ENCODE peak calls at places on chromosomes 6 and 20, in five cellular contexts. One of them, this sample, is unnamed.

GRCh38 chr6:18595774-18596528 is 208.8 kb downstream of the RNF144B start:
- DNase-seq in breast epithelium: peak
- DNase-seq in CD4-positive, CD25-positive, alpha-beta regulatory T cell: peak
- DNase-seq in SJCRH30: peak
- DNase-seq in heart left ventricle: no peak
- DNase-seq in this sample: peak

GRCh38 chr6:134379086-134379485 is 61.2 kb upstream of the SGK1 start:
- DNase-seq in heart left ventricle: peak
- DNase-seq in SJCRH30: no peak
- DNase-seq in breast epithelium: peak
- DNase-seq in CD4-positive, CD25-positive, alpha-beta regulatory T cell: no peak
- DNase-seq in this sample: no peak

GRCh38 chr6:126039284-126039683 is 52.9 kb downstream of the TRMT11 start:
- DNase-seq in heart left ventricle: no peak
- DNase-seq in CD4-positive, CD25-positive, alpha-beta regulatory T cell: no peak
- DNase-seq in SJCRH30: no peak
- DNase-seq in breast epithelium: no peak
- DNase-seq in this sample: no peak

GRCh38 chr6:166400181-166400580 is 17.4 kb upstream of the MPC1 start:
- DNase-seq in heart left ventricle: no peak
- DNase-seq in SJCRH30: no peak
- DNase-seq in breast epithelium: no peak
- DNase-seq in CD4-positive, CD25-positive, alpha-beta regulatory T cell: no peak
- DNase-seq in this sample: no peak

GRCh38 chr6:64037421-64037820 is 401.8 kb downstream of the PHF3 start:
- DNase-seq in CD4-positive, CD25-positive, alpha-beta regulatory T cell: no peak
- DNase-seq in SJCRH30: no peak
- DNase-seq in heart left ventricle: no peak
- DNase-seq in breast epithelium: no peak
- DNase-seq in this sample: no peak

GRCh38 chr6:23218751-23219150 is 649.4 kb downstream of the HDGFL1 start:
- DNase-seq in heart left ventricle: no peak
- DNase-seq in CD4-positive, CD25-positive, alpha-beta regulatory T cell: no peak
- DNase-seq in SJCRH30: peak
- DNase-seq in breast epithelium: no peak
- DNase-seq in this sample: no peak

GRCh38 chr20:37344506-37345338 is 1.2 kb upstream of the SRC start:
- DNase-seq in SJCRH30: peak
- DNase-seq in heart left ventricle: no peak
- DNase-seq in CD4-positive, CD25-positive, alpha-beta regulatory T cell: no peak
- DNase-seq in breast epithelium: no peak
- DNase-seq in this sample: no peak

GRCh38 chr20:58447733-58448391 is 58.8 kb downstream of the VAPB start:
- DNase-seq in SJCRH30: peak
- DNase-seq in heart left ventricle: no peak
- DNase-seq in breast epithelium: no peak
- DNase-seq in CD4-positive, CD25-positive, alpha-beta regulatory T cell: peak
- DNase-seq in this sample: peak

GRCh38 chr20:57242414-57242813 is 24.0 kb downstream of the BMP7 start:
- DNase-seq in CD4-positive, CD25-positive, alpha-beta regulatory T cell: no peak
- DNase-seq in breast epithelium: no peak
- DNase-seq in heart left ventricle: no peak
- DNase-seq in SJCRH30: no peak
- DNase-seq in this sample: no peak

GRCh38 chr6:111990214-111990613 is 63.7 kb upstream of the CCN6 start:
- DNase-seq in SJCRH30: no peak
- DNase-seq in heart left ventricle: no peak
- DNase-seq in CD4-positive, CD25-positive, alpha-beta regulatory T cell: no peak
- DNase-seq in breast epithelium: no peak
- DNase-seq in this sample: no peak

GRCh38 chr6:36519352-36519751 is 27.9 kb downstream of the STK38 start:
- DNase-seq in CD4-positive, CD25-positive, alpha-beta regulatory T cell: no peak
- DNase-seq in SJCRH30: no peak
- DNase-seq in breast epithelium: no peak
- DNase-seq in heart left ventricle: no peak
- DNase-seq in this sample: no peak

GRCh38 chr20:58621906-58622548 is 29.1 kb upstream of the STX16 start:
- DNase-seq in heart left ventricle: no peak
- DNase-seq in CD4-positive, CD25-positive, alpha-beta regulatory T cell: no peak
- DNase-seq in breast epithelium: no peak
- DNase-seq in SJCRH30: no peak
- DNase-seq in this sample: no peak

GRCh38 chr20:62235001-62235776 is 3.1 kb upstream of the OSBPL2 start:
- DNase-seq in CD4-positive, CD25-positive, alpha-beta regulatory T cell: no peak
- DNase-seq in heart left ventricle: no peak
- DNase-seq in breast epithelium: no peak
- DNase-seq in SJCRH30: peak
- DNase-seq in this sample: no peak

GRCh38 chr6:169843110-169843509 is 91.7 kb downstream of the ERMARD start:
- DNase-seq in heart left ventricle: no peak
- DNase-seq in CD4-positive, CD25-positive, alpha-beta regulatory T cell: no peak
- DNase-seq in SJCRH30: no peak
- DNase-seq in breast epithelium: no peak
- DNase-seq in this sample: no peak

GRCh38 chr20:19735446-19735845 is 22.6 kb upstream of the RIN2 start:
- DNase-seq in SJCRH30: peak
- DNase-seq in breast epithelium: peak
- DNase-seq in heart left ventricle: peak
- DNase-seq in CD4-positive, CD25-positive, alpha-beta regulatory T cell: no peak
- DNase-seq in this sample: no peak

GRCh38 chr6:157198425-157199279 is 124.7 kb downstream of the TMEM242 start:
- DNase-seq in SJCRH30: peak
- DNase-seq in breast epithelium: peak
- DNase-seq in CD4-positive, CD25-positive, alpha-beta regulatory T cell: no peak
- DNase-seq in heart left ventricle: peak
- DNase-seq in this sample: no peak

GRCh38 chr6:37303891-37304503 is 46.1 kb upstream of the TMEM217 start:
- DNase-seq in SJCRH30: peak
- DNase-seq in CD4-positive, CD25-positive, alpha-beta regulatory T cell: no peak
- DNase-seq in heart left ventricle: no peak
- DNase-seq in breast epithelium: no peak
- DNase-seq in this sample: no peak

GRCh38 chr20:18805881-18806280 is 7.7 kb upstream of the SCP2D1 start:
- DNase-seq in CD4-positive, CD25-positive, alpha-beta regulatory T cell: no peak
- DNase-seq in heart left ventricle: no peak
- DNase-seq in breast epithelium: no peak
- DNase-seq in SJCRH30: peak
- DNase-seq in this sample: peak

GRCh38 chr6:34466242-34467185 is 638 bp downstream of the PACSIN1 start:
- DNase-seq in SJCRH30: no peak
- DNase-seq in CD4-positive, CD25-positive, alpha-beta regulatory T cell: no peak
- DNase-seq in breast epithelium: no peak
- DNase-seq in heart left ventricle: no peak
- DNase-seq in this sample: no peak

GRCh38 chr6:21679761-21680265 is 86.3 kb downstream of the SOX4 start:
- DNase-seq in SJCRH30: peak
- DNase-seq in breast epithelium: no peak
- DNase-seq in CD4-positive, CD25-positive, alpha-beta regulatory T cell: no peak
- DNase-seq in heart left ventricle: no peak
- DNase-seq in this sample: no peak

GRCh38 chr6:164887660-164888059 is 421.7 kb downstream of the C6orf118 start:
- DNase-seq in SJCRH30: no peak
- DNase-seq in heart left ventricle: no peak
- DNase-seq in breast epithelium: no peak
- DNase-seq in CD4-positive, CD25-positive, alpha-beta regulatory T cell: no peak
- DNase-seq in this sample: no peak

GRCh38 chr6:57019434-57019833 is 27.1 kb upstream of the KIAA1586 start:
- DNase-seq in heart left ventricle: no peak
- DNase-seq in SJCRH30: no peak
- DNase-seq in CD4-positive, CD25-positive, alpha-beta regulatory T cell: no peak
- DNase-seq in breast epithelium: no peak
- DNase-seq in this sample: no peak

GRCh38 chr20:52096117-52096516 is 95.5 kb downstream of the ZFP64 start:
- DNase-seq in SJCRH30: no peak
- DNase-seq in breast epithelium: no peak
- DNase-seq in heart left ventricle: no peak
- DNase-seq in CD4-positive, CD25-positive, alpha-beta regulatory T cell: no peak
- DNase-seq in this sample: no peak

GRCh38 chr6:158057213-158057987 is 75.7 kb downstream of the SYNJ2 start:
- DNase-seq in SJCRH30: no peak
- DNase-seq in CD4-positive, CD25-positive, alpha-beta regulatory T cell: no peak
- DNase-seq in heart left ventricle: no peak
- DNase-seq in breast epithelium: no peak
- DNase-seq in this sample: no peak

GRCh38 chr20:19291818-19292132 is 79.3 kb downstream of the SLC24A3 start:
- DNase-seq in SJCRH30: no peak
- DNase-seq in breast epithelium: no peak
- DNase-seq in CD4-positive, CD25-positive, alpha-beta regulatory T cell: no peak
- DNase-seq in heart left ventricle: no peak
- DNase-seq in this sample: no peak

GRCh38 chr6:87664943-87665342 is 37.1 kb downstream of the AKIRIN2 start:
- DNase-seq in SJCRH30: no peak
- DNase-seq in heart left ventricle: no peak
- DNase-seq in breast epithelium: no peak
- DNase-seq in CD4-positive, CD25-positive, alpha-beta regulatory T cell: no peak
- DNase-seq in this sample: no peak

GRCh38 chr20:46588532-46589509 is 38.4 kb upstream of the OCSTAMP start:
- DNase-seq in SJCRH30: no peak
- DNase-seq in breast epithelium: no peak
- DNase-seq in heart left ventricle: no peak
- DNase-seq in CD4-positive, CD25-positive, alpha-beta regulatory T cell: no peak
- DNase-seq in this sample: no peak

GRCh38 chr20:5770240-5770986 is 20.2 kb downstream of the SHLD1 start:
- DNase-seq in CD4-positive, CD25-positive, alpha-beta regulatory T cell: no peak
- DNase-seq in SJCRH30: no peak
- DNase-seq in breast epithelium: no peak
- DNase-seq in heart left ventricle: no peak
- DNase-seq in this sample: no peak

GRCh38 chr6:166747644-166748595 is 120.9 kb upstream of the RPS6KA2 start:
- DNase-seq in SJCRH30: peak
- DNase-seq in breast epithelium: no peak
- DNase-seq in heart left ventricle: no peak
- DNase-seq in CD4-positive, CD25-positive, alpha-beta regulatory T cell: no peak
- DNase-seq in this sample: no peak

GRCh38 chr6:54846857-54847721 is 518 bp downstream of the FAM83B start:
- DNase-seq in SJCRH30: peak
- DNase-seq in heart left ventricle: no peak
- DNase-seq in breast epithelium: no peak
- DNase-seq in CD4-positive, CD25-positive, alpha-beta regulatory T cell: no peak
- DNase-seq in this sample: no peak

GRCh38 chr6:156028310-156029131 is 572.9 kb upstream of the NOX3 start:
- DNase-seq in SJCRH30: no peak
- DNase-seq in CD4-positive, CD25-positive, alpha-beta regulatory T cell: peak
- DNase-seq in breast epithelium: no peak
- DNase-seq in heart left ventricle: no peak
- DNase-seq in this sample: no peak

GRCh38 chr6:15614277-15614676 is 48.6 kb downstream of the DTNBP1 start:
- DNase-seq in CD4-positive, CD25-positive, alpha-beta regulatory T cell: no peak
- DNase-seq in breast epithelium: no peak
- DNase-seq in SJCRH30: no peak
- DNase-seq in heart left ventricle: no peak
- DNase-seq in this sample: no peak

GRCh38 chr6:73182021-73182607 is 43.2 kb downstream of the KHDC1L start:
- DNase-seq in CD4-positive, CD25-positive, alpha-beta regulatory T cell: no peak
- DNase-seq in heart left ventricle: no peak
- DNase-seq in SJCRH30: no peak
- DNase-seq in breast epithelium: no peak
- DNase-seq in this sample: no peak
- H3K27ac ChIP-seq in CD4-positive, CD25-positive, alpha-beta regulatory T cell: no peak
- H3K27ac ChIP-seq in heart left ventricle: no peak
- H3K27ac ChIP-seq in SJCRH30: no peak
- H3K27ac ChIP-seq in breast epithelium: no peak
- H3K27ac ChIP-seq in this sample: no peak

GRCh38 chr20:54122189-54122588 is 51.6 kb downstream of the CYP24A1 start:
- DNase-seq in heart left ventricle: no peak
- DNase-seq in breast epithelium: no peak
- DNase-seq in SJCRH30: no peak
- DNase-seq in CD4-positive, CD25-positive, alpha-beta regulatory T cell: no peak
- DNase-seq in this sample: no peak
- H3K27ac ChIP-seq in heart left ventricle: no peak
- H3K27ac ChIP-seq in breast epithelium: peak
- H3K27ac ChIP-seq in SJCRH30: no peak
- H3K27ac ChIP-seq in CD4-positive, CD25-positive, alpha-beta regulatory T cell: no peak
- H3K27ac ChIP-seq in this sample: no peak

GRCh38 chr20:41178495-41178894 is 41.2 kb downstream of the PLCG1 start:
- DNase-seq in heart left ventricle: no peak
- DNase-seq in breast epithelium: peak
- DNase-seq in CD4-positive, CD25-positive, alpha-beta regulatory T cell: no peak
- DNase-seq in SJCRH30: no peak
- DNase-seq in this sample: no peak
- H3K27ac ChIP-seq in heart left ventricle: peak
- H3K27ac ChIP-seq in breast epithelium: peak
- H3K27ac ChIP-seq in CD4-positive, CD25-positive, alpha-beta regulatory T cell: no peak
- H3K27ac ChIP-seq in SJCRH30: no peak
- H3K27ac ChIP-seq in this sample: no peak

GRCh38 chr6:6694368-6694780 is 105.9 kb downstream of the LY86 start:
- DNase-seq in SJCRH30: no peak
- DNase-seq in heart left ventricle: no peak
- DNase-seq in breast epithelium: no peak
- DNase-seq in CD4-positive, CD25-positive, alpha-beta regulatory T cell: no peak
- DNase-seq in this sample: no peak
- H3K27ac ChIP-seq in SJCRH30: no peak
- H3K27ac ChIP-seq in heart left ventricle: peak
- H3K27ac ChIP-seq in breast epithelium: no peak
- H3K27ac ChIP-seq in CD4-positive, CD25-positive, alpha-beta regulatory T cell: no peak
- H3K27ac ChIP-seq in this sample: no peak

GRCh38 chr6:138031417-138031816 is 75.8 kb downstream of the PERP start:
- DNase-seq in breast epithelium: no peak
- DNase-seq in heart left ventricle: no peak
- DNase-seq in SJCRH30: no peak
- DNase-seq in CD4-positive, CD25-positive, alpha-beta regulatory T cell: no peak
- DNase-seq in this sample: no peak
- H3K27ac ChIP-seq in breast epithelium: no peak
- H3K27ac ChIP-seq in heart left ventricle: no peak
- H3K27ac ChIP-seq in SJCRH30: no peak
- H3K27ac ChIP-seq in CD4-positive, CD25-positive, alpha-beta regulatory T cell: no peak
- H3K27ac ChIP-seq in this sample: no peak

GRCh38 chr6:4280721-4281120 is 145.3 kb upstream of the ECI2 start:
- DNase-seq in heart left ventricle: peak
- DNase-seq in breast epithelium: no peak
- DNase-seq in SJCRH30: no peak
- DNase-seq in CD4-positive, CD25-positive, alpha-beta regulatory T cell: no peak
- DNase-seq in this sample: no peak
- H3K27ac ChIP-seq in heart left ventricle: no peak
- H3K27ac ChIP-seq in breast epithelium: no peak
- H3K27ac ChIP-seq in SJCRH30: no peak
- H3K27ac ChIP-seq in CD4-positive, CD25-positive, alpha-beta regulatory T cell: no peak
- H3K27ac ChIP-seq in this sample: no peak

DNA sequence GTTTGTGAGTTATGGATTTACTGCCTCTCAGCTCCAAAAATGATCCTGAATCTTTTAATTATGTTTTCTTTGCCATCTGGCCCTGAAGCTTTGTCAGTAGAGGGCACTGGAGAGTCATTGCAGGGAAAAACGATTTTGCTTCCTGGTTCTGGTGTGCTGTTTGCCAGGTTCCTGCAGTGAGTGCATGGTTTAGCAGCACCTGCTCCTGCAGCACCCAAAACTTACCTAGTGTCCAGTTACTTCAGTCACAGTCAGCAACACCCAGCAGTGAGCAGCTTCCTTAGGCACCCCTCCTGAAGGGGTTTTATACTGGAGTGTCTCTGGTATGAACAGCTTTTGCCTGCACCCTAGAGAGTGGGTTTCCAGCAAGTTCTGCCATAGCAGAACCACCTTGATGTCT is 6.0 kb upstream of the TRIM26 start:
- DNase-seq in SJCRH30: peak
- DNase-seq in CD4-positive, CD25-positive, alpha-beta regulatory T cell: peak
- DNase-seq in heart left ventricle: no peak
- DNase-seq in breast epithelium: no peak
- DNase-seq in this sample: peak
- H3K27ac ChIP-seq in SJCRH30: no peak
- H3K27ac ChIP-seq in CD4-positive, CD25-positive, alpha-beta regulatory T cell: no peak
- H3K27ac ChIP-seq in heart left ventricle: no peak
- H3K27ac ChIP-seq in breast epithelium: no peak
- H3K27ac ChIP-seq in this sample: no peak